ENCODE peak calls at places on chromosome 10, in six cellular contexts. Z is HFF-Myc, A is ovary, K is fibroblast of pulmonary artery, R is fibroblast of lung, Q is breast epithelium. C is an unnamed sample.

GRCh38 chr10:121734517-121735137 is 136.4 kb upstream of the FGFR2 start:
- DNase-seq in R (peak), K (peak), A (peak), Q (no peak), Z (no peak), C (no peak)

GRCh38 chr10:7872041-7872442 is 53.7 kb downstream of the TAF3 start:
- DNase-seq in R (peak), A (no peak), K (peak), Z (no peak), Q (no peak), C (no peak)

GRCh38 chr10:124066744-124067714 is 26.4 kb downstream of the CHST15 start:
- DNase-seq in R (no peak), Q (no peak), A (no peak), K (no peak), Z (no peak), C (no peak)

GRCh38 chr10:91603173-91603572 is 29.7 kb downstream of the PPP1R3C start:
- DNase-seq in A (no peak), Q (no peak), Z (no peak), R (no peak), K (no peak), C (no peak)

GRCh38 chr10:4025339-4025738 is 240.3 kb upstream of the KLF6 start:
- DNase-seq in A (no peak), Q (no peak), R (no peak), Z (no peak), K (no peak), C (no peak)

GRCh38 chr10:76080991-76081390 is 649.6 kb downstream of the LRMDA start:
- DNase-seq in Z (no peak), A (no peak), R (peak), Q (no peak), K (peak), C (no peak)

GRCh38 chr10:30114871-30115270 is 55.5 kb upstream of the JCAD start:
- DNase-seq in K (peak), Q (no peak), A (peak), Z (no peak), R (peak), C (no peak)

GRCh38 chr10:124142960-124143359 is 49.6 kb upstream of the CHST15 start:
- DNase-seq in Q (no peak), K (no peak), R (no peak), Z (no peak), A (no peak), C (no peak)

GRCh38 chr10:86966008-86966654 is 2.2 kb upstream of the ADIRF start:
- DNase-seq in Z (no peak), A (no peak), K (no peak), Q (no peak), R (no peak), C (no peak)

GRCh38 chr10:43202657-43203490 is 64.0 kb downstream of the RASGEF1A start:
- DNase-seq in Z (no peak), K (no peak), A (peak), R (no peak), Q (peak), C (peak)

GRCh38 chr10:58621379-58622077 is 108.9 kb downstream of the BICC1 start:
- DNase-seq in Q (no peak), R (no peak), K (no peak), Z (no peak), A (no peak), C (no peak)

GRCh38 chr10:11546581-11546980 is 64.9 kb downstream of the USP6NL start:
- DNase-seq in Z (no peak), R (peak), Q (no peak), A (no peak), K (no peak), C (no peak)

GRCh38 chr10:77784856-77785255 is 141.7 kb downstream of the DLG5 start:
- DNase-seq in K (peak), R (peak), Z (no peak), Q (no peak), A (no peak), C (no peak)

GRCh38 chr10:29598861-29599311 is 35.9 kb downstream of the SVIL start:
- DNase-seq in A (peak), Q (peak), R (peak), K (peak), Z (no peak), C (no peak)

GRCh38 chr10:88270871-88271713 is 312.0 kb downstream of the RNLS start:
- DNase-seq in Z (no peak), Q (no peak), A (no peak), R (no peak), K (peak), C (no peak)

GRCh38 chr10:12500406-12501303 is 151.3 kb downstream of the CAMK1D start:
- DNase-seq in R (no peak), A (peak), Q (no peak), Z (peak), K (no peak), C (no peak)

GRCh38 chr10:91758303-91759146 is 39.7 kb upstream of the TNKS2 start:
- DNase-seq in Q (no peak), Z (peak), R (peak), K (peak), A (no peak), C (no peak)

GRCh38 chr10:11035318-11035920 is 17.7 kb downstream of the CELF2 start:
- DNase-seq in K (peak), Q (peak), R (peak), Z (peak), A (no peak), C (no peak)

GRCh38 chr10:86333813-86334514 is 32.6 kb downstream of the GRID1 start:
- DNase-seq in A (no peak), R (no peak), Q (no peak), Z (no peak), K (no peak), C (no peak)

GRCh38 chr10:29946953-29947700 is 112.3 kb downstream of the JCAD start:
- DNase-seq in Q (peak), R (peak), K (peak), Z (peak), A (peak), C (peak)

GRCh38 chr10:44835300-44835699 is 75.8 kb upstream of the TMEM72 start:
- DNase-seq in A (no peak), Q (no peak), Z (no peak), K (no peak), R (no peak), C (no peak)

GRCh38 chr10:61757525-61758397 is 95.0 kb downstream of the CABCOCO1 start:
- DNase-seq in A (no peak), Q (peak), Z (no peak), K (peak), R (peak), C (no peak)

GRCh38 chr10:128643658-128644057 is 517.4 kb upstream of the MKI67 start:
- DNase-seq in Z (no peak), A (no peak), K (no peak), R (no peak), Q (no peak), C (no peak)

GRCh38 chr10:47453435-47454293 is 30.3 kb downstream of the ANXA8 start:
- DNase-seq in Z (no peak), K (no peak), Q (no peak), A (no peak), R (no peak), C (no peak)

GRCh38 chr10:42988069-42988468 is 88.8 kb upstream of the RET start:
- DNase-seq in Z (no peak), A (no peak), R (no peak), Q (no peak), K (no peak), C (no peak)

GRCh38 chr10:28991738-28992270 is 297.1 kb upstream of the LYZL1 start:
- DNase-seq in Z (peak), A (no peak), R (peak), K (peak), Q (no peak), C (peak)

GRCh38 chr10:123135415-123136141 is at the start of gene HMX3:
- DNase-seq in R (peak), A (no peak), Q (no peak), K (peak), Z (no peak), C (no peak)

GRCh38 chr10:102777696-102778530 is 34.2 kb downstream of the WBP1L start:
- DNase-seq in K (no peak), R (no peak), Q (no peak), Z (no peak), A (no peak), C (no peak)

GRCh38 chr10:96124230-96125141 is 5.6 kb upstream of the ZNF518A start:
- DNase-seq in R (peak), Q (no peak), Z (no peak), K (peak), A (no peak), C (no peak)

GRCh38 chr10:117007080-117007479 is 2.1 kb upstream of the SHTN1 start:
- DNase-seq in Q (no peak), A (no peak), R (peak), Z (peak), K (peak), C (no peak)

GRCh38 chr10:50469778-50470193 is 154.0 kb downstream of the SGMS1 start:
- DNase-seq in K (peak), Z (no peak), R (peak), Q (no peak), A (no peak), C (no peak)

GRCh38 chr10:78907458-78908211 is 161.1 kb upstream of the ZMIZ1 start:
- DNase-seq in Z (no peak), R (no peak), K (no peak), Q (no peak), A (no peak), C (no peak)

GRCh38 chr10:86673827-86674581 is 5.7 kb downstream of the LDB3 start:
- DNase-seq in A (no peak), R (no peak), K (no peak), Q (no peak), Z (no peak), C (no peak)

GRCh38 chr10:55058800-55059199 is 257.8 kb upstream of the PCDH15 start:
- DNase-seq in Z (no peak), K (no peak), R (no peak), A (no peak), Q (no peak), C (no peak)

GRCh38 chr10:8181496-8182174 is 127.1 kb downstream of the GATA3 start:
- DNase-seq in K (no peak), A (no peak), Q (peak), Z (no peak), R (no peak), C (no peak)

GRCh38 chr10:116787893-116788665 is 45.7 kb upstream of the HSPA12A start:
- DNase-seq in K (peak), Q (peak), Z (peak), R (peak), A (peak), C (peak)

GRCh38 chr10:96352587-96352986 is 6.2 kb downstream of the OPALIN start:
- DNase-seq in K (no peak), Z (no peak), Q (no peak), R (no peak), A (no peak), C (no peak)

GRCh38 chr10:44436240-44436639 is 51.3 kb upstream of the CXCL12 start:
- DNase-seq in Z (no peak), R (no peak), K (no peak), Q (no peak), A (no peak), C (no peak)

GRCh38 chr10:60123172-60123571 is 216.8 kb upstream of the CCDC6 start:
- DNase-seq in Z (peak), A (no peak), Q (no peak), K (peak), R (peak), C (no peak)
- TF ChIP-seq CTCF in Z (no peak), A (no peak), Q (no peak), K (no peak), R (no peak), C (no peak)

DNA sequence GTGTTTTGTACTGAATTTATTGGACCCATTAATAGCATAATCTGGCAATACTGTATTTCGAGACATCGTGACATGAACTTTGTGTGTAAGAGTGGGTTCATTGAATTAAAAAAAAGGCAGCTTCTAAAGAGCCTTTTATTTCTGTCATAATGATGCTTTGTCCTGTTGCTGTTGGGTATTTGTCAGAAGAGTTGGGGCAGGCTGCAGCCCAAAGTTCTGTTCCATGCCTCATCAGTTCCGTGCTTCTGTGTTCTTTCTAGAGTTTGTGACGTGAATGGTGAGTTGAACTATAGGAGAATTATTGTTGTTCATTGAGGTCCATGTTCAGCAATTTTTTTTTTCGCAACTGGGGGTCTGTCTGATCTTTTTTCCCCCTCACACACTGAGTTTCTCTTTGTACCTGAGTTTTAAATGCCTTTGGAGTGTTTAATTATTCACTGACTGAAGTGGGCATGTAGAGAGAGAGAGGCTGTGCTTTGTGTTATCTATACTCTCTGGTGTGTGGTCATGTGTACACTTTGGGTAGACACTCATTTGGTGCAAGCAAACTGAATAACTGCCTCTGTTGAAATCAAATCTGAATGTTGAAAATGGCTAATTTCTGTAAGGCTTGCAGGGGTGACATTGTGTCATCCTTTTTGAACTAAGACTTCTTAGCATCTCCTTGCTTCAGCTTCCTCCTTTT is 69.8 kb downstream of the ADD3 start:
- DNase-seq in K (peak), A (no peak), Z (no peak), Q (no peak), R (peak), C (no peak)
- H3K4me3 ChIP-seq in K (peak), A (no peak), Z (no peak), Q (peak), R (peak), C (peak)

GRCh38 chr10:60134548-60134947 is 228.2 kb upstream of the CCDC6 start:
- DNase-seq in A (no peak), K (no peak), R (no peak), Z (no peak), Q (no peak), C (no peak)
- TF ChIP-seq CTCF in A (no peak), K (no peak), R (no peak), Z (no peak), Q (no peak), C (no peak)

GRCh38 chr10:34196058-34196433 is 619.0 kb downstream of the PARD3 start:
- DNase-seq in R (no peak), K (no peak), A (no peak), Z (no peak), Q (no peak), C (no peak)

GRCh38 chr10:34191399-34191798 is 623.7 kb downstream of the PARD3 start:
- DNase-seq in Q (no peak), Z (no peak), R (no peak), K (no peak), A (no peak), C (no peak)

GRCh38 chr10:34192646-34193045 is 622.5 kb downstream of the PARD3 start:
- DNase-seq in R (no peak), K (no peak), Z (no peak), Q (no peak), A (no peak), C (no peak)

GRCh38 chr10:34195364-34196057 is 619.6 kb downstream of the PARD3 start:
- DNase-seq in Q (no peak), R (no peak), K (no peak), Z (no peak), A (no peak), C (no peak)

GRCh38 chr10:34194259-34194658 is 620.8 kb downstream of the PARD3 start:
- DNase-seq in R (peak), Q (no peak), Z (no peak), A (no peak), K (peak), C (no peak)
- H3K4me3 ChIP-seq in R (no peak), Q (no peak), Z (no peak), A (no peak), K (no peak), C (no peak)

DNA sequence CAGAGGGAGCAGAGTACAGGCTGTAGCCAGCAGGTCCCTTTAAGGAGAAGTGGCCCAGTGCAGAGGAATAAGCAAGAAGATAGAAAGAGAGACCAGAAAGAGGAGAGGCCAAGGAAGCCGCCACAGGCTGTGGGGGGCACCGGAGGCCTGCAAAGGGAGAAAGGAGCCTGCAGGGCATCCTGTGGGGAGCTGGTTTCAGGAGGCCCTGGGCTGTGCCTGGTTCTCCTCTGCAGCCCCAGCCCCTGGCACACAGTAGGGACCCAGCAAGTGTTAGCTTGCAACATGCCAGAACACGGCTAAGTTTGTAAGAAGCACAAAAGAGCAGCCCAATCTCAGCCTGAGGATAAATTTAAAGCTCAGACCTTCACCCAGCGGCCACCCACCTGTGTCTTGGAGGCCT is 12.3 kb upstream of the C10orf71 start:
- DNase-seq in R (no peak), Q (no peak), K (no peak), A (no peak), Z (no peak), C (no peak)
- TF ChIP-seq CTCF in R (no peak), Q (no peak), K (no peak), A (no peak), Z (no peak), C (no peak)

DNA sequence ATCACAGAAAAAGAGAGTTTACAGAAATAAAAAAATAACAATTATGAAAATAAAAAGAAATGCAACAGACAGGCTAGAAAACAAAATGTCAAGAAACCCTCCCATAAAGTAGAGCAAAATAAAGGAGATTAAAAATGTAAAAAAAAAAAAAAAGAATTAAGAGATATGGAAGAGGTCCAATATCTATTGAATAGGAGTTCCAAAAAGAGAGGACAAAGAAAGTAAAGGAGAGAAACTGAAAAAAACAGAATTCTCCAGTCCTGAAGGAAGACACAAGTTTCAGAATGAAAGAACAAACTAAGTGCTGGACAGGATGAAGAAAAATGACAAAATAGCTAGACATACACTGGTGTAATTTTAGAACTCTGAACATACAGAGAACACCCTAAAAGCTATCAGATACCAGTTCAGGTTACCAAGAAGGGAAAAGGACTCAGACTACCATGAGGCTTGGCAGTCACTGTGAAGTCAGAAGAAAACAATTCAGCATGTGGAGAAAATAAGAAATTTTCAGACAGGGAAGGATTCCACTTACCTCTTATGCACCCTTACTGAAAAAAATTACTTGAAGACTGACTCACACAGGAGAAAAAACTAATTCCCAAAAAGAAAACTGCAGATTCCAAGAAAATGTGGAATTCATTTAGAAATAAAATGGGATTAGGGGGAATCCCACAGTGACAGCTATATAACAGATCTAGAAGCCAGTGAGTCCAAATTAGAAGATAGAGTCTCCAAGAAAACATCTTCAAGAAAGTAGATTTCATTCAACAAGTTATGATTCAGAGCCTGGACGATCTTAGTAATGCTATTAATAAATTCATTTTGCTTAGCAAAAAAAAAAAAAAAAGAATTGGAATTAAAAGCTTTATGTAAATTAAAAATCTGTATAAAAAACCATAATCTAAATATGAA is 40.5 kb upstream of the ABLIM1 start:
- DNase-seq in Z (no peak), K (no peak), A (no peak), Q (no peak), R (no peak), C (no peak)
- H3K4me3 ChIP-seq in Z (no peak), K (no peak), A (no peak), Q (no peak), R (no peak), C (no peak)

GRCh38 chr10:110286841-110287240 is 17.9 kb downstream of the SMNDC1 start:
- DNase-seq in Z (no peak), R (no peak), A (no peak), K (no peak), Q (no peak), C (no peak)
- TF ChIP-seq CTCF in Z (no peak), R (no peak), A (no peak), K (no peak), Q (no peak), C (no peak)

GRCh38 chr10:31887850-31888249 is 40.8 kb downstream of the ARHGAP12 start:
- DNase-seq in Z (no peak), R (no peak), Q (no peak), A (no peak), K (no peak), C (no peak)
- H3K4me3 ChIP-seq in Z (no peak), R (no peak), Q (no peak), A (no peak), K (no peak), C (no peak)

GRCh38 chr10:54002077-54002476 is 799.0 kb downstream of the PCDH15 start:
- DNase-seq in K (no peak), Z (no peak), R (no peak), Q (no peak), A (no peak), C (no peak)

DNA sequence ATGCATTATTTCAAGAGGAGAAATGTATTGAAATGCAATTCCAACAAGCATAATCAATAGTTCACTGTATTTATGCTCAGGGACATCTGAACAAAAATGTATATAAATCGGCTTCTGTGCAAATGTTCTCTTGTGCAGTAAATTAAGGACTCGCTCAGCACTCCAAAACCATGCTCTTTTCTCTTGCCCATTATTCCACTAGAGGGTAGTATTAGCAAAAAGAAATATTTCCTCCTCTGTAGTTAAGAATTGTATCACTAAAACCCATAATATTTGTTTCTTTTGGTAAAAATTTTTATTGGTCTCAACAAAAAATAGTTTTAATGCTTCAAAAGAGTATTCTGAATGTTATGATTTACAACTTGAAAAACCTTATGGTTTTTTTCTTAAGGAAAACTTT is 803.1 kb downstream of the PCDH15 start:
- DNase-seq in Q (no peak), R (peak), Z (no peak), A (no peak), K (no peak), C (no peak)
- TF ChIP-seq CTCF in Q (no peak), R (no peak), Z (no peak), A (no peak), K (no peak), C (peak)

GRCh38 chr10:1323951-1324350 is 267.8 kb downstream of the WDR37 start:
- DNase-seq in Z (no peak), A (no peak), K (no peak), R (no peak), Q (no peak), C (no peak)
- H3K4me3 ChIP-seq in Z (no peak), A (no peak), K (no peak), R (no peak), Q (no peak), C (no peak)

C was measured in left ventricle myocardium inferior.